ENCODE peak calls at places on chromosome 1, in six cellular contexts. P is CD4-positive, alpha-beta T cell; J is nephron progenitor cell; D is astrocyte of the spinal cord; L is spleen; Z is fibroblast of mammary gland. N is an unnamed sample.

GRCh38 chr1:11523261-11523660 is 44.3 kb downstream of the DISP3 start:
- DNase-seq in P (no peak), J (no peak), D (no peak), L (peak), Z (no peak), N (no peak)

GRCh38 chr1:116405241-116406135 is 32.4 kb downstream of the ATP1A1 start:
- DNase-seq in P (no peak), J (no peak), D (no peak), L (no peak), Z (no peak), N (no peak)

GRCh38 chr1:181033799-181034391 is at the start of gene MR1:
- DNase-seq in P (no peak), J (no peak), D (peak), L (no peak), Z (peak), N (no peak)

GRCh38 chr1:223748405-223748772 is 36.0 kb downstream of the CAPN2 start:
- DNase-seq in P (no peak), J (no peak), D (peak), L (no peak), Z (peak), N (peak)

GRCh38 chr1:14742181-14742980 is 143.9 kb downstream of the KAZN start:
- DNase-seq in P (no peak), J (no peak), D (peak), L (no peak), Z (peak), N (no peak)

GRCh38 chr1:247105966-247106365 is 1.8 kb upstream of the ZNF669 start:
- DNase-seq in P (no peak), J (no peak), D (no peak), L (no peak), Z (no peak), N (no peak)

GRCh38 chr1:25784575-25785051 is 15.4 kb upstream of the SELENON start:
- DNase-seq in P (no peak), J (no peak), D (no peak), L (no peak), Z (peak), N (no peak)

GRCh38 chr1:156491151-156491949 is 9.2 kb downstream of the MEF2D start:
- DNase-seq in P (no peak), J (no peak), D (no peak), L (no peak), Z (no peak), N (no peak)

GRCh38 chr1:209490013-209490412 is 93.5 kb upstream of the CAMK1G start:
- DNase-seq in P (no peak), J (no peak), D (peak), L (no peak), Z (peak), N (no peak)

GRCh38 chr1:159945483-159946241 is at the start of gene IGSF9:
- DNase-seq in P (peak), J (peak), D (peak), L (peak), Z (peak), N (peak)

GRCh38 chr1:29689372-29690030 is 453.2 kb downstream of the PTPRU start:
- DNase-seq in P (no peak), J (no peak), D (no peak), L (no peak), Z (no peak), N (no peak)
- TF ChIP-seq CTCF in P (no peak), J (no peak), D (peak), L (no peak), Z (no peak), N (no peak)

GRCh38 chr1:37391181-37391949 is 83.0 kb upstream of the ZC3H12A start:
- DNase-seq in P (no peak), J (no peak), D (no peak), L (no peak), Z (no peak), N (peak)
- TF ChIP-seq CTCF in P (no peak), J (no peak), D (no peak), L (no peak), Z (peak), N (no peak)

GRCh38 chr1:164515932-164516331 is 43.1 kb upstream of the PBX1 start:
- DNase-seq in P (no peak), J (no peak), D (no peak), L (no peak), Z (peak), N (no peak)

GRCh38 chr1:164524810-164525209 is 34.2 kb upstream of the PBX1 start:
- DNase-seq in P (no peak), J (no peak), D (peak), L (no peak), Z (peak), N (no peak)

GRCh38 chr1:164515221-164515620 is 43.8 kb upstream of the PBX1 start:
- DNase-seq in P (no peak), J (no peak), D (no peak), L (no peak), Z (no peak), N (no peak)

GRCh38 chr1:164519426-164519825 is 39.6 kb upstream of the PBX1 start:
- DNase-seq in P (no peak), J (no peak), D (no peak), L (no peak), Z (no peak), N (no peak)

DNA sequence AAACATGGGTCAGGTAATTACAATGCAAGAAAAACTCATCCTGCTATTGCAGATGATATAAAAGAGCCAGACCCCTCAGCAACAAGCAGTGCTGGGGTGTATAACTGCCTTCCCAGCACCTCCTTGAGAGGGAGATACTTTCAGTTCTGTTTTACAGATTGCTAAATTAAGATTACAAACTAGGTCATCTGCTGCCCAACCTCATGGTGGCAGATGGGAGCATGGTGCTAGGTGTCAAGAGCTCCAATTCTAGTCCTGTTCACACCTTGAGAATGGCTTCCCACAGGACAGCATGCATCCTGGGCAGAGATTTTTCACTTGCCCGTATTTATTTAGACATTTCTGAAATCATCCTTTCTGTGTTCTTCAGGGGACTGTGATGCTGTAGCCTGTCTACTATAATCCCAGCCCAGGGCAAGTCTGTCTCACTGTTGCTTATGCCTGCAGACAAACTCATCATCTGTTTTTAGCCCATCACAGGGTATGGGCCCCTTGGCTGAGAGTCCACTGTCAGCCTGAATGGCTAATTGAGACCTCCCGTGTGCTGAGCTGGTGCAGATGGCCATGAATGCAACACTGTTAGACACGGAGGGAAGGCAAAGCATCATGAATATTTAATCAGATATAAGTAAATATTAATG is 40.2 kb upstream of the PBX1 start:
- DNase-seq in P (no peak), J (no peak), D (no peak), L (no peak), Z (no peak), N (peak)
- TF ChIP-seq CTCF in P (no peak), J (no peak), D (no peak), L (no peak), Z (no peak), N (no peak)

GRCh38 chr1:1793481-1794244 is 15.4 kb upstream of the NADK start:
- DNase-seq in P (no peak), J (no peak), D (no peak), L (no peak), Z (no peak), N (no peak)

GRCh38 chr1:1794999-1795398 is 16.7 kb upstream of the NADK start:
- DNase-seq in P (no peak), J (no peak), D (no peak), L (no peak), Z (no peak), N (no peak)

GRCh38 chr1:1797731-1798341 is 19.6 kb upstream of the NADK start:
- DNase-seq in P (no peak), J (no peak), D (no peak), L (no peak), Z (no peak), N (no peak)

GRCh38 chr1:1799716-1800115 is 21.4 kb upstream of the NADK start:
- DNase-seq in P (no peak), J (no peak), D (no peak), L (peak), Z (no peak), N (no peak)

GRCh38 chr1:1796466-1796865 is 18.2 kb upstream of the NADK start:
- DNase-seq in P (no peak), J (no peak), D (no peak), L (no peak), Z (no peak), N (no peak)
- TF ChIP-seq CTCF in P (peak), J (no peak), D (peak), L (no peak), Z (peak), N (no peak)

GRCh38 chr1:71047635-71048607 is at the start of gene PTGER3:
- DNase-seq in P (no peak), J (peak), D (no peak), L (peak), Z (no peak), N (peak)

GRCh38 chr1:71053758-71054157 is 6.1 kb upstream of the PTGER3 start:
- DNase-seq in P (no peak), J (no peak), D (no peak), L (peak), Z (no peak), N (no peak)

GRCh38 chr1:71053146-71053545 is 5.5 kb upstream of the PTGER3 start:
- DNase-seq in P (no peak), J (no peak), D (no peak), L (no peak), Z (no peak), N (no peak)

GRCh38 chr1:71046891-71047634 is 553 bp downstream of the PTGER3 start:
- DNase-seq in P (no peak), J (no peak), D (no peak), L (peak), Z (no peak), N (peak)

DNA sequence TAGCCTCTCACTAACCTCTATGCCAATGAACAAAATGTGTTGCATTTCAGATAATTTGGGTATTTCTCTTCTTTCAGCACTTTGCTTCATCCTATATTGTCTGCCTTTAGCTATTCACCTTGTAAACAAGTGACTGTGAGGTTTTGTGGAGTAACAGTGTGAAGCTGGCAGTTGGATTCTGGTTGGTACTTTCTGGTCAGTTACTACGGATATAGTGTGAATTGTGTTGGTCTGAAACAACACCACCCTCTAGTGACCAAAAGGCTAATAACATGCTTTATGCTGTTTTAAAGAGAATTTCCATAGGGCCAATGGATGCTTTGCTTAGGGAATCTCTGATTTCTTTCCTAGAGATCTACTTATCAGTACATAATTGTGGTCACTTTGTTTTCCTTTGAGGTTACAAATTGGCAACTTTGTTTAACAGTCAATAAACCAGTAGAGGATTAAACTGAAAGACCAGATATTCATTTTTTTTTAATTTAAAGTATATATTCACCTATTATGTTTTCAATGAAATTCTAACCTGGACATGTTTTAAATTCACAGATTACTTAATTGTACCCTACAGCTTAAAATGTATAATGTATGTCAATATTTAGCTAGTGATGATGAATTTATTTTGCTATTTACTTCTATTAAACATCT is 2.5 kb upstream of the PTGER3 start:
- DNase-seq in P (no peak), J (peak), D (peak), L (no peak), Z (peak), N (no peak)
- TF ChIP-seq CTCF in P (peak), J (peak), D (peak), L (peak), Z (peak), N (peak)